ENCODE peak calls at places on chromosomes 4 and X, in six cellular contexts. W, Z, D, B, S and H are unnamed samples.

GRCh38 chrX:7347465-7347864 is 199.5 kb upstream of the PUDP start:
- DNase-seq in S (no peak), B (no peak), Z (no peak), W (peak), D (no peak), H (no peak)

GRCh38 chrX:826448-826847 is 195.9 kb downstream of the SHOX start:
- DNase-seq in Z (no peak), W (no peak), B (no peak), S (no peak), D (no peak), H (peak)

GRCh38 chrX:101078716-101079115 is at the start of gene TMEM35A:
- DNase-seq in Z (no peak), D (no peak), B (no peak), S (peak), W (peak), H (no peak)

GRCh38 chr4:60992037-60992436 is 208.1 kb upstream of the ADGRL3 start:
- DNase-seq in B (no peak), S (no peak), Z (no peak), D (no peak), W (no peak), H (no peak)

GRCh38 chr4:8351931-8352367 is 82.4 kb downstream of the HTRA3 start:
- DNase-seq in D (no peak), Z (peak), B (no peak), W (no peak), S (no peak), H (no peak)

GRCh38 chr4:74328501-74328900 is 20.2 kb downstream of the EPGN start:
- DNase-seq in S (no peak), W (no peak), D (no peak), Z (no peak), B (no peak), H (no peak)

GRCh38 chr4:37985730-37986275 is 25.6 kb downstream of the PTTG2 start:
- DNase-seq in B (no peak), W (no peak), S (no peak), D (no peak), Z (no peak), H (no peak)

GRCh38 chr4:157898836-157899605 is 273.8 kb downstream of the GASK1B start:
- DNase-seq in B (no peak), S (no peak), Z (no peak), D (no peak), W (no peak), H (no peak)

GRCh38 chr4:17780461-17781071 is 855 bp downstream of the FAM184B start:
- DNase-seq in Z (no peak), B (no peak), D (no peak), S (no peak), W (no peak), H (no peak)

GRCh38 chr4:91961504-91961903 is 342.3 kb upstream of the GRID2 start:
- DNase-seq in S (no peak), W (no peak), Z (no peak), B (no peak), D (no peak), H (no peak)

GRCh38 chr4:185016946-185017797 is 1.1 kb upstream of the HELT start:
- DNase-seq in B (no peak), W (no peak), D (no peak), S (no peak), Z (no peak), H (no peak)

GRCh38 chr4:85672959-85673358 is 198.0 kb downstream of the ARHGAP24 start:
- DNase-seq in S (no peak), D (no peak), B (no peak), W (no peak), Z (no peak), H (no peak)

GRCh38 chr4:99863804-99864203 is 30.4 kb downstream of the LAMTOR3 start:
- DNase-seq in D (no peak), B (no peak), W (no peak), Z (no peak), S (no peak), H (no peak)

GRCh38 chr4:181952478-181952877 is 290.7 kb upstream of the TENM3 start:
- DNase-seq in D (no peak), Z (peak), S (peak), B (no peak), W (peak), H (peak)

GRCh38 chr4:100828986-100829685 is 311.3 kb upstream of the EMCN start:
- DNase-seq in W (no peak), S (no peak), D (no peak), B (no peak), Z (no peak), H (no peak)

GRCh38 chr4:2338754-2339457 is 77.0 kb upstream of the MXD4 start:
- DNase-seq in D (no peak), B (peak), W (no peak), Z (peak), S (no peak), H (peak)

GRCh38 chr4:170007113-170007512 is 19.1 kb downstream of the MFAP3L start:
- DNase-seq in D (no peak), S (no peak), B (no peak), W (no peak), Z (no peak), H (no peak)

GRCh38 chr4:8330821-8331566 is 61.4 kb downstream of the HTRA3 start:
- DNase-seq in B (no peak), S (peak), D (no peak), W (no peak), Z (no peak), H (peak)

GRCh38 chr4:41572414-41572986 is 34.5 kb downstream of the LIMCH1 start:
- DNase-seq in B (no peak), W (no peak), S (no peak), Z (no peak), D (no peak), H (no peak)

GRCh38 chrX:38271154-38271716 is 50.6 kb upstream of the SRPX start:
- DNase-seq in W (no peak), D (no peak), Z (no peak), S (no peak), B (no peak), H (no peak)

GRCh38 chr4:146520894-146521542 is 722 bp downstream of the SLC10A7 start:
- DNase-seq in D (no peak), S (peak), B (peak), Z (peak), W (no peak), H (no peak)

GRCh38 chr4:88219099-88219498 is 60.7 kb upstream of the ABCG2 start:
- DNase-seq in D (no peak), W (peak), B (no peak), Z (no peak), S (no peak), H (no peak)

GRCh38 chr4:186192068-186192751 is 843 bp downstream of the CYP4V2 start:
- DNase-seq in Z (peak), B (no peak), D (peak), W (no peak), S (peak), H (no peak)

GRCh38 chr4:183960021-183960420 is 54.9 kb downstream of the STOX2 start:
- DNase-seq in W (no peak), S (peak), Z (peak), B (no peak), D (peak), H (no peak)

GRCh38 chrX:9339603-9340569 is 125.0 kb upstream of the TBL1X start:
- DNase-seq in Z (no peak), B (no peak), D (no peak), W (no peak), S (peak), H (no peak)

GRCh38 chr4:7564242-7564641 is 129.5 kb upstream of the PSAPL1 start:
- DNase-seq in B (no peak), S (no peak), W (no peak), D (no peak), Z (no peak), H (no peak)

GRCh38 chr4:82104578-82104977 is 269.2 kb downstream of the HNRNPD start:
- DNase-seq in W (no peak), S (no peak), Z (no peak), B (no peak), D (no peak), H (no peak)

GRCh38 chrX:150623583-150623982 is 55.2 kb downstream of the MTM1 start:
- DNase-seq in Z (no peak), S (no peak), W (no peak), B (no peak), D (no peak), H (no peak)

GRCh38 chr4:37662861-37663390 is 23.2 kb downstream of the RELL1 start:
- DNase-seq in B (no peak), S (no peak), D (no peak), Z (no peak), W (no peak), H (no peak)